ENCODE peak calls at places on chromosomes 3 and 15, in four cellular contexts. K is ovary, Q is Peyer's patch, Z is esophagus muscularis mucosa. C is an unnamed sample.

GRCh38 chr3:72516361-72516760 is 331.9 kb downstream of the SHQ1 start:
- DNase-seq in K (no peak), Q (no peak), Z (no peak), C (no peak)

GRCh38 chr3:140467104-140467577 is 210.7 kb upstream of the TRIM42 start:
- DNase-seq in K (no peak), Q (no peak), Z (no peak), C (peak; percentile 87)

GRCh38 chr15:68598171-68599152 is 19.7 kb downstream of the CORO2B start:
- DNase-seq in K (peak; percentile 67), Q (no peak), Z (no peak), C (no peak)

GRCh38 chr3:45978348-45978747 is 17.3 kb downstream of the FYCO1 start:
- DNase-seq in K (no peak), Q (peak; percentile 37), Z (no peak), C (no peak)

GRCh38 chr3:108114423-108115065 is 23.7 kb upstream of the CD47 start:
- DNase-seq in K (no peak), Q (no peak), Z (no peak), C (no peak)

GRCh38 chr15:91881551-91882297 is 28.2 kb downstream of the SLCO3A1 start:
- DNase-seq in K (no peak), Q (no peak), Z (no peak), C (no peak)

GRCh38 chr15:63341898-63342297 is 39.7 kb downstream of the CA12 start:
- DNase-seq in K (no peak), Q (no peak), Z (no peak), C (no peak)

GRCh38 chr3:116441652-116442051 is 3.6 kb downstream of the LSAMP start:
- DNase-seq in K (no peak), Q (no peak), Z (no peak), C (no peak)

GRCh38 chr3:24641628-24642027 is 147.0 kb upstream of the THRB start:
- DNase-seq in K (no peak), Q (no peak), Z (no peak), C (no peak)

GRCh38 chr3:14771593-14772497 is 46.9 kb upstream of the FGD5 start:
- DNase-seq in K (no peak), Q (no peak), Z (peak; percentile 90), C (no peak)

GRCh38 chr15:68223171-68223570 is 6.4 kb downstream of the CLN6 start:
- DNase-seq in K (no peak), Q (peak; percentile 11), Z (peak; percentile 34), C (no peak)

GRCh38 chr15:74265046-74265639 is 29.0 kb downstream of the CCDC33 start:
- DNase-seq in K (peak; percentile 61), Q (no peak), Z (no peak), C (no peak)

GRCh38 chr3:196790636-196791035 is 51.0 kb downstream of the PAK2 start:
- DNase-seq in K (no peak), Q (no peak), Z (no peak), C (no peak)

GRCh38 chr15:99408236-99409096 is 157.2 kb downstream of the LRRC28 start:
- DNase-seq in K (peak; percentile 72), Q (no peak), Z (peak; percentile 89), C (peak; percentile 34)

GRCh38 chr3:104606812-104607211 is 759.9 kb upstream of the ALCAM start:
- DNase-seq in K (no peak), Q (no peak), Z (no peak), C (no peak)

GRCh38 chr3:55617385-55617784 is 130.3 kb upstream of the WNT5A start:
- DNase-seq in K (no peak), Q (no peak), Z (no peak), C (no peak)

GRCh38 chr15:94135748-94136147 is 95.6 kb upstream of the MCTP2 start:
- DNase-seq in K (no peak), Q (no peak), Z (no peak), C (no peak)

GRCh38 chr3:100401674-100402036 is 316 bp downstream of the LNP1 start:
- DNase-seq in K (peak; percentile 62), Q (peak; percentile 39), Z (peak; percentile 91), C (peak; percentile 43)

GRCh38 chr15:29638011-29638410 is 184.3 kb downstream of the TJP1 start:
- DNase-seq in K (no peak), Q (no peak), Z (no peak), C (no peak)

GRCh38 chr3:150956376-150956775 is 16.2 kb downstream of the CLRN1 start:
- DNase-seq in K (no peak), Q (no peak), Z (no peak), C (peak; percentile 61)

GRCh38 chr15:80455668-80456442 is 51.7 kb downstream of the ARNT2 start:
- DNase-seq in K (peak; percentile 65), Q (peak; percentile 31), Z (no peak), C (peak; percentile 61)

GRCh38 chr3:68909719-68910118 is 22.6 kb downstream of the TAFA4 start:
- DNase-seq in K (no peak), Q (no peak), Z (peak; percentile 84), C (no peak)

GRCh38 chr3:104396974-104397669 is 969.6 kb upstream of the ALCAM start:
- DNase-seq in K (no peak), Q (no peak), Z (no peak), C (no peak)

GRCh38 chr3:356947-357346 is 160.4 kb downstream of the CHL1 start:
- DNase-seq in K (no peak), Q (no peak), Z (no peak), C (no peak)

GRCh38 chr15:86615816-86616215 is 536.1 kb downstream of the AGBL1 start:
- DNase-seq in K (no peak), Q (no peak), Z (no peak), C (no peak)

GRCh38 chr15:79474252-79474651 is 42.1 kb downstream of the MINAR1 start:
- DNase-seq in K (no peak), Q (no peak), Z (no peak), C (no peak)

GRCh38 chr15:36313021-36313420 is 266.4 kb upstream of the CDIN1 start:
- DNase-seq in K (no peak), Q (no peak), Z (no peak), C (no peak)

GRCh38 chr15:84910928-84911623 is 26.6 kb downstream of the SLC28A1 start:
- DNase-seq in K (no peak), Q (no peak), Z (no peak), C (no peak)

GRCh38 chr3:69012836-69013255 is 638 bp downstream of the EOGT start:
- DNase-seq in K (peak; percentile 82), Q (peak; percentile 36), Z (no peak), C (peak; percentile 70)

GRCh38 chr3:196735751-196736150 is 3.9 kb upstream of the PAK2 start:
- DNase-seq in K (no peak), Q (no peak), Z (no peak), C (no peak)

GRCh38 chr3:30760737-30761136 is 133.7 kb downstream of the GADL1 start:
- DNase-seq in K (no peak), Q (no peak), Z (no peak), C (no peak)
- H3K27ac ChIP-seq in K (no peak overlapping the region), Q (no peak overlapping the region), Z (no peak overlapping the region), C (no peak overlapping the region)

GRCh38 chr3:149160754-149161289 is 31.4 kb downstream of the HPS3 start:
- DNase-seq in K (no peak), Q (no peak), Z (no peak), C (no peak)
- H3K36me3 ChIP-seq in K (no peaks in the 10 kb centered on the region), Q (peaks cover 76% of the 10 kb centered on the region), Z (peaks cover 16% of the 10 kb centered on the region), C (no peaks in the 10 kb centered on the region)

GRCh38 chr3:32778389-32778788 is 39.4 kb upstream of the TRIM71 start:
- DNase-seq in K (no peak), Q (no peak), Z (no peak), C (no peak)

GRCh38 chr3:32782417-32782816 is 35.4 kb upstream of the TRIM71 start:
- DNase-seq in K (no peak), Q (no peak), Z (no peak), C (no peak)

GRCh38 chr3:32781211-32781968 is 36.4 kb upstream of the TRIM71 start:
- DNase-seq in K (peak; percentile 81), Q (peak; percentile 49), Z (no peak), C (peak; percentile 67)

GRCh38 chr3:32780071-32780734 is 37.6 kb upstream of the TRIM71 start:
- DNase-seq in K (no peak), Q (no peak), Z (no peak), C (no peak)

DNA sequence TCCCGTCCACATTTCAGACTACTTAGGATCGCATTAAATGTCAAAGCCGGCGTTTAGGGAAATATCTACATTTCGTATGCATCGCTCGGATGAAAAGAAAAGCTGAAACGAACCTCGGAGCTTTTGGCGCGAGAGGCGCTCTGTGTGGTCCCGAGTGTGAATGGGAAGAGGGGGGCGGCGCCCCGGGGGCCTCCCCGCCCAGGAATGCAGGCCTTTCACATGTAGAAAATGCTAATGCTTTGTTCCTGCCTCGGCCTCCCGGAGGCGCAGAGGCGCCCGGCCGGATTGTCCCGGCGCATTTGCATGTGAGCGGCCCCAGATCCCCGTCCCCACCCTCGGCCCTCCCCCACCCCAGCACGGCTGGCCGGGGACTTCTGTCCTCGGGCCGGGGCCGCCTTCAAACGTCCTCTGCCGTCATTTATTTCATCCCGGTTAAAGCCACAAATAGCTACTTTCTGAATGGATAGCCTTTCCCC is 37.0 kb upstream of the TRIM71 start:
- DNase-seq in K (peak; percentile 53), Q (peak; percentile 15), Z (no peak), C (no peak)
- H3K27ac ChIP-seq in K (no peak overlapping the region), Q (no peak overlapping the region), Z (no peak overlapping the region), C (no peak overlapping the region)

DNA sequence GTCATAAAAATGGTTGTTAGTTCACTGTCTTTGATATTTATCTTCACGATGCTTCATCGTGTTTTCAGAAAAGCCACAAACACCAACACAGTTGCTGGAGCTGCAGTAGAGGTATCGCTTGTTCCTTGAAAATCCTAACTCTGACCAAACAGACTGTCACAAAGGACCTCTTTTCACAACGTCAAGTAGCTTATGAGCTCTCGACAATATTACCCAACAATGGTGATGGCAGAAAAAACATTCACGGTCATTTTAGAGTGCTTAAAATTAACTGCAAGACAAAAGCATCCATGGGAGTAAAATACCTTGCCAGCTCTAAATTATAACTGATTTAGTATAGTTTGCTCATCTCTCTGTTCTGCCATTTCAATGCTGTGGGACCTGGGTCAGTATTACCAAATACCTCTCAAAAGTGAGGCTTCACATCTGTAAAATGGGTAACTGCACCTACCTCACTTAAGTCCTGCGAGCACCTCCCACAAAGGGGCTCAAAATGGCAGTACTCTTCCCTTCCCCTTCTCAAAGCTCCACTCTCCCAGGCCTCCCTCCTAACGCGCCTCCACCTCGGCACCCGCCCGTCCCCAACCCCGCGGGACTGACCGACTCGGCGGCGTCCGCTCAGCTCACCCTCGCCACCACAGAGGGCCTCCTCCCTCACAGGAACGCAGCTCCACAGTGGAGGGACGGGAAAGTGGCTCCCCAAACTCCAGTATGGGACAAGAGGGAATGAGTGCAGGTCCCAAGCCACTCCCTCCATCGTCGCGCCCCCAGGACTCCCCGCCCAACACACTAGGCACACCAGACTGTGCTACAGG is 534 bp downstream of the TRIM59 start:
- DNase-seq in K (no peak), Q (no peak), Z (no peak), C (peak; percentile 34)
- H3K36me3 ChIP-seq in K (no peaks in the 10 kb centered on the region), Q (no peaks in the 10 kb centered on the region), Z (no peaks in the 10 kb centered on the region), C (no peaks in the 10 kb centered on the region)

DNA sequence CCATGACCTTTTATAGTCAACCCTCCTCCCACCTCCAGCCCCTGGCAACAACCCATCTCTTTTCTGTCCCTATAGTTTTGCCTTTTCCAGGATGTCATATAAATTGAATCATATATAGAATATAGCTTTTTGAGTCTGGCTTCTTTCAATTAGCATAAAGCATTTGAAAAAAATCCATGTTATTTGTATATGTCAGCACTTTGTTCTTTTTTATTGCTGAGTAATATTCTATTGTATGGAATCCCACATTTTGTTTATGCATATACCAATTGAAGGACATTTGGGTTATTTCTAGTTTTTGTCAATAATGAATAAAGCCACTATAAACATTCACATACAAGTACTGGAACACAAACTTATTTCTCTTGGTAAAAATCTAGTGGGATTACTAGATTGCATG is 58.0 kb upstream of the SSR3 start:
- DNase-seq in K (no peak), Q (no peak), Z (no peak), C (no peak)
- H3K27ac ChIP-seq in K (no peak overlapping the region), Q (no peak overlapping the region), Z (no peak overlapping the region), C (no peak overlapping the region)